ENCODE peak calls at places on chromosome 1, in eight cellular contexts. W is hepatocyte, T is neural progenitor cell, F is PC-3, B is MM.1S, N is HCT116, K is SK-N-SH, C is GM23338. Y is an unnamed sample.

GRCh38 chr1:86169625-86170024 is 13.1 kb upstream of the COL24A1 start:
- DNase-seq in W (no peak), T (no peak), F (peak), B (no peak), N (no peak), K (no peak), C (no peak), Y (no peak)

GRCh38 chr1:50452700-50453099 is 29.5 kb upstream of the DMRTA2 start:
- DNase-seq in W (no peak), T (no peak), F (no peak), B (no peak), N (no peak), K (no peak), C (no peak), Y (no peak)

GRCh38 chr1:178501705-178502329 is 5.1 kb upstream of the CLEC20A start:
- DNase-seq in W (peak), T (peak), F (peak), B (peak), N (peak), K (peak), C (peak), Y (peak)

GRCh38 chr1:37954316-37954971 is 7.6 kb upstream of the INPP5B start:
- DNase-seq in W (no peak), T (peak), F (no peak), B (no peak), N (no peak), K (no peak), C (peak), Y (no peak)

GRCh38 chr1:222331340-222331739 is 216.6 kb downstream of the HHIPL2 start:
- DNase-seq in W (peak), T (no peak), F (no peak), B (no peak), N (no peak), K (no peak), C (no peak), Y (no peak)

GRCh38 chr1:237672748-237673147 is 218.0 kb downstream of the ZP4 start:
- DNase-seq in W (peak), T (peak), F (peak), B (peak), N (no peak), K (peak), C (peak), Y (peak)

GRCh38 chr1:231862611-231863010 is 236.0 kb downstream of the DISC1 start:
- DNase-seq in W (no peak), T (no peak), F (no peak), B (no peak), N (no peak), K (no peak), C (no peak), Y (no peak)

GRCh38 chr1:112614460-112615065 is 4.4 kb downstream of the ST7L start:
- DNase-seq in W (peak), T (peak), F (peak), B (no peak), N (no peak), K (peak), C (peak), Y (peak)

GRCh38 chr1:111887385-111887784 is 102.1 kb downstream of the KCND3 start:
- DNase-seq in W (peak), T (no peak), F (no peak), B (no peak), N (no peak), K (no peak), C (no peak), Y (no peak)

GRCh38 chr1:54610601-54611580 is 12.4 kb downstream of the FAM151A start:
- DNase-seq in W (no peak), T (peak), F (no peak), B (no peak), N (no peak), K (no peak), C (peak), Y (no peak)

GRCh38 chr1:239772456-239772855 is 319.2 kb upstream of the FMN2 start:
- DNase-seq in W (no peak), T (no peak), F (peak), B (no peak), N (no peak), K (no peak), C (no peak), Y (no peak)

GRCh38 chr1:2950926-2951305 is 70.4 kb upstream of the ACTRT2 start:
- DNase-seq in W (no peak), T (no peak), F (no peak), B (no peak), N (no peak), K (no peak), C (no peak), Y (no peak)

GRCh38 chr1:234327577-234328164 is 45.6 kb upstream of the COA6 start:
- DNase-seq in W (no peak), T (peak), F (no peak), B (no peak), N (no peak), K (no peak), C (no peak), Y (no peak)

GRCh38 chr1:205318231-205318991 is 3.1 kb downstream of the NUAK2 start:
- DNase-seq in W (peak), T (peak), F (peak), B (no peak), N (no peak), K (no peak), C (peak), Y (no peak)

GRCh38 chr1:169427081-169427611 is at the start of gene CCDC181:
- DNase-seq in W (peak), T (peak), F (no peak), B (peak), N (no peak), K (peak), C (peak), Y (no peak)

GRCh38 chr1:12594966-12595838 is 22.8 kb downstream of the DHRS3 start:
- DNase-seq in W (peak), T (peak), F (peak), B (no peak), N (no peak), K (peak), C (peak), Y (no peak)

GRCh38 chr1:17605582-17606344 is 66.3 kb downstream of the ARHGEF10L start:
- DNase-seq in W (peak), T (no peak), F (no peak), B (no peak), N (no peak), K (no peak), C (no peak), Y (no peak)

GRCh38 chr1:44828003-44828651 is 14.9 kb downstream of the PTCH2 start:
- DNase-seq in W (no peak), T (no peak), F (no peak), B (no peak), N (no peak), K (no peak), C (no peak), Y (no peak)

GRCh38 chr1:201115390-201115937 is 3.2 kb upstream of the CACNA1S start:
- DNase-seq in W (no peak), T (no peak), F (no peak), B (no peak), N (no peak), K (no peak), C (no peak), Y (no peak)

GRCh38 chr1:31703431-31704260 is at the start of gene COL16A1:
- DNase-seq in W (peak), T (peak), F (no peak), B (no peak), N (no peak), K (peak), C (peak), Y (no peak)

GRCh38 chr1:21270086-21270689 is 20.1 kb downstream of the ECE1 start:
- DNase-seq in W (peak), T (peak), F (peak), B (peak), N (peak), K (peak), C (peak), Y (peak)

GRCh38 chr1:19435181-19435580 is 50.2 kb downstream of the CAPZB start:
- DNase-seq in W (peak), T (no peak), F (no peak), B (no peak), N (no peak), K (no peak), C (no peak), Y (no peak)

GRCh38 chr1:40662151-40662550 is 3.3 kb downstream of the RIMS3 start:
- DNase-seq in W (no peak), T (no peak), F (no peak), B (no peak), N (no peak), K (no peak), C (no peak), Y (no peak)

GRCh38 chr1:35576061-35576765 is 3.1 kb downstream of the TFAP2E start:
- DNase-seq in W (no peak), T (no peak), F (no peak), B (no peak), N (no peak), K (no peak), C (peak), Y (no peak)

GRCh38 chr1:225811622-225812487 is 1.9 kb downstream of the EPHX1 start:
- DNase-seq in W (no peak), T (peak), F (peak), B (no peak), N (no peak), K (no peak), C (peak), Y (no peak)

GRCh38 chr1:50975436-50975835 is 5.4 kb downstream of the CDKN2C start:
- DNase-seq in W (no peak), T (no peak), F (peak), B (no peak), N (no peak), K (no peak), C (no peak), Y (no peak)

GRCh38 chr1:53545663-53546408 is 86.6 kb downstream of the DMRTB1 start:
- DNase-seq in W (no peak), T (no peak), F (no peak), B (no peak), N (no peak), K (peak), C (no peak), Y (no peak)

GRCh38 chr1:149887456-149888159 is 11.8 kb upstream of the BOLA1 start:
- DNase-seq in W (peak), T (peak), F (peak), B (peak), N (peak), K (peak), C (peak), Y (peak)

DNA sequence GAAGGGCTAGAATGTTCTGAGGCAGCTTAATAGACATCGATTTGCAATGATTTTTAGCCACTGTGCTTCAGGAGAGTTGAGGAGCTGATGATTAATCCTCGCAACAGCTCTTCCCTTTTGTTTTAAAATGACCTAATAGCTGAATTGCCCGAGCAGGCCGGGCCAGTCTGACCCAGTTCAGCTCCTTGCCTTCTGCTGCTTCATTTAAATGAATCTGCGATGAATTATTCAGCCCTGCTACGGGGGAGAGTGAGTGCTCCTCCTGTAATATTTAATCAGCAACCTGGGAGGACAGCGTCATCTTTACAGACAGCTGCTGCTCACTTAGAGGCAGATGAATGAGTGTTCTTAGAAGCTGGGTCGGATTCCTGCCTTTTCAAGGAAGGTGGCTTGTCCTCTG is 325.1 kb downstream of the CAMTA1 start:
- DNase-seq in W (no peak), T (no peak), F (peak), B (no peak), N (no peak), K (no peak), C (no peak), Y (no peak)
- TF ChIP-seq CTCF in W (no peak), T (no peak), F (no peak), B (no peak), N (no peak), K (no peak), C (no peak), Y (no peak)

DNA sequence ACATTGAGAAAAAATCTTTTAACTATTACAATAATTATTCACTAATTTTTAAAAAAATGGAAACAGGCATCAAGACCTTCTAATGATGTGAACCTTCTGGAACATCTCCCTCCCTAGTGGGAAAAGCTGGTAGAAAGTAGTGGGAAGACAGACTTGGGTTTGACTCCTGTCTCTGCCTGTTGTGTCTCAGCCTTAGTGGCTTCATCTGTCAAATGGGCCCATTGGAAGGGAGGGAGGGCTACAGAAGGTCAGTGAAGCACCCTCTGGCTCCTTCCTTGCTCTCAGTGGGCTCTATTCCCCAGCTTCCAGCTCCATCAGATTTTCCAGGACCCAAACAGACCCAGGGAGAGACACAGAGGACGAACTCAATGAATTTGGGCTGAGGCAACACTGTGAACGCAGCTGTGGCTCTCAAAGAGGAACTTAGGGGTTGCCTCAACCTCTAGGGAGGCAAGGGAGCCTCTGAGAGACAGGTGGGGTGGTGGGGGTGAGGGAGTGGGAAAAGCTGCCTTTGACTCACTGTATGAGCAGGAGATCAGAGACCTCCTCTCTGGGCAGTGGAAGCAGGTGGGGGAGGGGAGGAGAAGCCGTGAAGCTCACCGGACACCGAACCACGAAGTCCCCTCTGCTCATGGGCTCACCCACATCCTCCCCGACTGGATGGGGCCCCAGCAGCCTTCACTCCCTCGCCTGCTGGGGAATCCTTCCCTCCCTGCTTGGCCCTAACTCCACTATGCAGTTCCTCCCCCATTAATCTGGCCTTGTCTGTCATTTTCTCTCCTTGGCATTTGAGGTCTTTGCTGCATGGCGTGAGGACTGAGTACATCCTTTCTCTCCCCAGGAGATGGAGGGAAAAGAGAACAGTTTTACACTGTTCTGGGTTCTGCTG is 4.5 kb downstream of the CNR2 start:
- DNase-seq in W (no peak), T (no peak), F (no peak), B (no peak), N (no peak), K (no peak), C (no peak), Y (peak)
- H2AFZ ChIP-seq in W (no peak), T (no peak), F (no peak), B (no peak), N (no peak), K (no peak), C (peak), Y (no peak)

DNA sequence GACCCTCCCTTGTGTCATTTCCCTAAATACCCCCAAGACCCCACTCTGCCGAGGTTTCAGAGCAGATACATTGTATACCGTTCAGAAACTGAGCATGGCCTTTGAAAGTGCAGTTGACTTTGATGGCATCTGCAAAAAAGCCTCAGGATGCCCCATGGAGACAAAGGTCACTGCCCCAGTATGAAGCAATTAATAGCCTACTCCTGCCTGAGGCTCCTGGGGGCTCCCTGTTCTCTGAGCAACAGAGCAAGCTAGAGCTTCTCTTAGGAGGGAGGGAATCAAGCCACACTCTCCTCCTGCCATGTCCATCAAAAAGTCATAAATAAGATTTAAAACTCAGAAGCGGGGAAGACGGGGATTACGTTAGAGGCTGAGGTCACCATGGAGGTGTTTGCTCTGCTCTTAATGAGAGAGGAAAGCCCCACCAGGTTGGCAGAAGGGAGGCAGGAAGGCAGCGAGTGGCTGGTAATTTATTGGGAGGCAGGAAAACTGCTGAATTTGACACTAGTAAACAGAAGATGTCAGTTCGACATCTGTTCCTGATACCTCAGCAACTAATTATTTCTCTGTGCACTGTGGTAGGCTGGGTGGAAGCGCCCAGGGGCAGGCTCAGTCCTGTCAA is 98.3 kb upstream of the TNR start:
- DNase-seq in W (peak), T (no peak), F (no peak), B (no peak), N (no peak), K (no peak), C (no peak), Y (no peak)
- TF ChIP-seq EZH2phosphoT487 in W (no peak), T (no peak), F (no peak), B (no peak), N (no peak), K (no peak), C (no peak), Y (no peak)

DNA sequence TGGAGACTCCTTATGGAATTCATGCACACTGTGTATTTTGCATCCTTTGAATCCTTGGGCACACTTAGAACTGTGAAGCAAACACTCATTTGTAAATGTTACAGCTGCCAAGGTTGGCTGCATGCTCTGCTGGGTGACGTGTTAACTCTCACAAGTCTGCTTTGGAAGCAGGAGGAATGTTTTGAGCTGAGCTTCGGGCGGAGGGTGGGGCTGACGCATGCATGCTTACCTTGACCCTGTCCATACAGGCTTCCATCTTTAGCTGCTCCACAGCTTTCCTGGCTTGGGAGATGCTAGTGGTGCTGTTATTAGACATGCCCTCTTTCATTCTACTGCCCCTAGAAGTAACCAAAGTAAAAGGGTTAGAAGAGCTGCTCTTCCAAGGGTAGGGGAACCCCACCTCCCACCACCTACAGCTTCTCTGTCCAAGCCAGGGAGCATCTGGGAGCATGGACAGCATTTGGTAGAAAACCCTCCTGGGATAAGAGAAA is 66.0 kb downstream of the GNG4 start:
- DNase-seq in W (no peak), T (no peak), F (no peak), B (no peak), N (no peak), K (no peak), C (no peak), Y (no peak)
- TF ChIP-seq CTCF in W (no peak), T (peak), F (no peak), B (no peak), N (peak), K (peak), C (no peak), Y (no peak)

GRCh38 chr1:206890125-206890637 is 7.1 kb upstream of the IL24 start:
- DNase-seq in W (no peak), T (no peak), F (peak), B (no peak), N (no peak), K (no peak), C (peak), Y (no peak)
- H2AFZ ChIP-seq in W (no peak), T (no peak), F (peak), B (no peak), N (no peak), K (no peak), C (peak), Y (no peak)

DNA sequence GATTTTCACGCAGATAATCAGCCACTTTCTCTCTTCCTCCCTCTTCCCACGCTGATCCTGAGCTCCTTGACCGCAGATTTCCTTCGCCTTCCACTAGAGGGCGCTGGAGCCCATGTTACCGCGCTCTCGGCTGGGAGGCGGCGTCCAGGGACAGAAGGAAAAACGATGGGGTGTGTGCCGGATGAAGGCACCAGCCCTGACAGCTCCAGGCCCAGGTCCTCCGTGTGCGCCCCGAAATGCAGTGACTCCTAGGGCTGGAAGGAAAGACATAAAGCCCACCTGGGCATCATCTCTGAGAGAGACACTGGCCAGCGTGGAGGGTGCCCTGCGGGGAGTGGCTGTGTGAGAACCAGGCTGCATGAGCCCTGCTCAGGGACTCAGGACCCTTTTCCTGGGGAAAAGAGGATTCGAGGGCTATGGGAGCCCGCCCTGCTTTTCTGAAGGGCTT is 44.9 kb upstream of the CYP2J2 start:
- DNase-seq in W (peak), T (peak), F (peak), B (peak), N (peak), K (peak), C (peak), Y (peak)
- TF ChIP-seq EZH2phosphoT487 in W (no peak), T (no peak), F (no peak), B (no peak), N (no peak), K (no peak), C (no peak), Y (no peak)

GRCh38 chr1:182720465-182720864 is 36.1 kb upstream of the RGS8 start:
- DNase-seq in W (no peak), T (peak), F (no peak), B (no peak), N (peak), K (no peak), C (peak), Y (no peak)
- TF ChIP-seq CTCF in W (peak), T (peak), F (no peak), B (no peak), N (peak), K (peak), C (peak), Y (no peak)

GRCh38 chr1:14494931-14495330 is 103.6 kb upstream of the KAZN start:
- DNase-seq in W (no peak), T (no peak), F (no peak), B (no peak), N (no peak), K (no peak), C (no peak), Y (no peak)
- H2AFZ ChIP-seq in W (no peak), T (no peak), F (no peak), B (no peak), N (no peak), K (no peak), C (no peak), Y (no peak)

Y was measured in OCI-LY7.